ENCODE peak calls at places on chromosomes 16 and 17, in five cellular contexts. C is H1, G is H9, O is neuronal stem cell, Z is mesenchymal stem cell. A is an unnamed sample.
A peak's percentile ranks its signal among the peaks of the same experiment; 100 is the strongest.

GRCh38 chr17:8016632-8017424 is 14.4 kb downstream of the GUCY2D start:
- DNase-seq in C (peak; percentile 91), G (peak; percentile 92), O (peak; percentile 58), Z (peak; percentile 36), A (peak; percentile 40)

GRCh38 chr17:8022358-8023038 is 16.4 kb upstream of the ALOX15B start:
- DNase-seq in C (no peak), G (no peak), O (no peak), Z (peak; percentile 32), A (no peak)

GRCh38 chr16:67423634-67424575 is 7.0 kb upstream of the HSD11B2 start:
- DNase-seq in C (no peak), G (peak; percentile 73), O (no peak), Z (no peak), A (peak; percentile 87)

GRCh38 chr16:67517661-67518423 is 10.8 kb upstream of the RIPOR1 start:
- DNase-seq in C (no peak), G (no peak), O (no peak), Z (no peak), A (no peak)

GRCh38 chr17:70492368-70492767 is 323.0 kb downstream of the KCNJ2 start:
- DNase-seq in C (no peak), G (no peak), O (no peak), Z (no peak), A (no peak)

GRCh38 chr16:53773150-53773846 is 69.3 kb downstream of the FTO start:
- DNase-seq in C (no peak), G (no peak), O (peak; percentile 55), Z (peak; percentile 83), A (peak; percentile 65)

GRCh38 chr16:88977028-88977844 is at the start of gene CBFA2T3:
- DNase-seq in C (no peak), G (no peak), O (no peak), Z (peak; percentile 55), A (peak; percentile 46)

GRCh38 chr16:27722892-27723450 is 173.0 kb downstream of the KATNIP start:
- DNase-seq in C (no peak), G (no peak), O (no peak), Z (no peak), A (no peak)

GRCh38 chr16:77977336-77977735 is 45.0 kb upstream of the CLEC3A start:
- DNase-seq in C (no peak), G (no peak), O (no peak), Z (no peak), A (no peak)

GRCh38 chr17:83057793-83058477 is 21.5 kb upstream of the METRNL start:
- DNase-seq in C (no peak), G (no peak), O (no peak), Z (no peak), A (no peak)

GRCh38 chr17:55693244-55694216 is 29.1 kb downstream of the TMEM100 start:
- DNase-seq in C (no peak), G (no peak), O (no peak), Z (peak; percentile 96), A (peak; percentile 5)

GRCh38 chr17:27209316-27209715 is 84.6 kb upstream of the WSB1 start:
- DNase-seq in C (no peak), G (no peak), O (no peak), Z (no peak), A (no peak)

GRCh38 chr17:14307560-14308024 is 6.7 kb downstream of the HS3ST3B1 start:
- DNase-seq in C (no peak), G (peak; percentile 3), O (no peak), Z (peak; percentile 65), A (peak; percentile 39)

GRCh38 chr17:2372180-2372579 is 28.7 kb downstream of the MNT start:
- DNase-seq in C (no peak), G (no peak), O (no peak), Z (no peak), A (no peak)

GRCh38 chr16:66028505-66029216 is 337.8 kb upstream of the CDH5 start:
- DNase-seq in C (no peak), G (no peak), O (no peak), Z (peak; percentile 79), A (peak; percentile 44)

GRCh38 chr16:84055366-84055765 is 12.8 kb upstream of the SLC38A8 start:
- DNase-seq in C (no peak), G (no peak), O (no peak), Z (no peak), A (no peak)
- H3K27ac ChIP-seq in C (no peak overlapping the region), G (no peak overlapping the region), O (no peak overlapping the region), Z (no peak overlapping the region), A (no peak overlapping the region)

GRCh38 chr16:30163538-30163937 is 19.9 kb upstream of the CORO1A start:
- DNase-seq in C (no peak), G (no peak), O (no peak), Z (no peak), A (no peak)
- H2BK12ac ChIP-seq in C (no peak overlapping the region), G (no peak overlapping the region), O (no peak overlapping the region), Z (no peak overlapping the region), A (no peak overlapping the region)

GRCh38 chr16:8519643-8520042 is 70.7 kb downstream of the TMEM114 start:
- DNase-seq in C (no peak), G (no peak), O (no peak), Z (no peak), A (no peak)

GRCh38 chr16:8517280-8517679 is 73.0 kb downstream of the TMEM114 start:
- DNase-seq in C (no peak), G (no peak), O (no peak), Z (no peak), A (no peak)

GRCh38 chr16:8512941-8513624 is 77.2 kb downstream of the TMEM114 start:
- DNase-seq in C (no peak), G (no peak), O (no peak), Z (no peak), A (no peak)

GRCh38 chr16:8519179-8519578 is 71.1 kb downstream of the TMEM114 start:
- DNase-seq in C (no peak), G (no peak), O (no peak), Z (no peak), A (no peak)

DNA sequence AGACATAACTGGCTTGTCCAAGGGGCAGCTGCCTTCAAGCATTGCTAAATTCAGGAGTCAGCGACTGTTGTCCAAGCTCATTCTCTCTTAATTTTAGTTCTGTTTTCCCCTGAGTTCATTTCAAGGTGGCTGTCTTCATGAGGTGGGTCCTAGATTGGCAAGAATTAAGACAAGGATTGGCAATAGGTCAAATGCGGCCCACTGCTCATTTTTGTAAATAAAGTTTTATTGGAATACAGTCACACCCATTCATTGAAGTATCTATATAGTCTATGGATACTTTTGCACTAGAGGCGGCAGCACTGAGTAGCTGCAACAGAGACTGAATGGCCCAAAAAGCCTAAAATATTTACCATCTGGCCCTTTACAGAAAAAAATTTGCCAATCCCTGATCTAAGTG is 73.8 kb downstream of the TMEM114 start:
- DNase-seq in C (no peak), G (no peak), O (no peak), Z (no peak), A (no peak)
- H3K27ac ChIP-seq in C (no peak overlapping the region), G (no peak overlapping the region), O (no peak overlapping the region), Z (no peak overlapping the region), A (no peak overlapping the region)

GRCh38 chr16:86802013-86802412 is 223.7 kb downstream of the FOXL1 start:
- DNase-seq in C (no peak), G (no peak), O (no peak), Z (no peak), A (no peak)
- H2BK12ac ChIP-seq in C (no peak overlapping the region), G (no peak overlapping the region), O (no peak overlapping the region), Z (no peak overlapping the region), A (no peak overlapping the region)

GRCh38 chr17:557371-557770 is 157.3 kb downstream of the VPS53 start:
- DNase-seq in C (no peak), G (no peak), O (no peak), Z (peak; percentile 38), A (no peak)
- H3K27ac ChIP-seq in C (no peak overlapping the region), G (no peak overlapping the region), O (no peak overlapping the region), Z (no peak overlapping the region), A (no peak overlapping the region)

GRCh38 chr16:2082983-2083364 is 35.2 kb downstream of the TSC2 start:
- DNase-seq in C (no peak), G (no peak), O (no peak), Z (no peak), A (no peak)
- H2BK12ac ChIP-seq in C (no peak overlapping the region), G (no peak overlapping the region), O (peak overlapping the region; percentile 31), Z (no peak overlapping the region), A (no peak overlapping the region)

GRCh38 chr16:47613251-47613650 is 152.1 kb downstream of the PHKB start:
- DNase-seq in C (no peak), G (no peak), O (no peak), Z (peak; percentile 5), A (no peak)

GRCh38 chr16:47612711-47613110 is 151.6 kb downstream of the PHKB start:
- DNase-seq in C (no peak), G (no peak), O (no peak), Z (peak; percentile 21), A (no peak)

GRCh38 chr16:47622666-47623176 is 161.6 kb downstream of the PHKB start:
- DNase-seq in C (no peak), G (no peak), O (no peak), Z (no peak), A (no peak)

GRCh38 chr16:47611848-47612493 is 150.8 kb downstream of the PHKB start:
- DNase-seq in C (no peak), G (no peak), O (no peak), Z (no peak), A (no peak)

DNA sequence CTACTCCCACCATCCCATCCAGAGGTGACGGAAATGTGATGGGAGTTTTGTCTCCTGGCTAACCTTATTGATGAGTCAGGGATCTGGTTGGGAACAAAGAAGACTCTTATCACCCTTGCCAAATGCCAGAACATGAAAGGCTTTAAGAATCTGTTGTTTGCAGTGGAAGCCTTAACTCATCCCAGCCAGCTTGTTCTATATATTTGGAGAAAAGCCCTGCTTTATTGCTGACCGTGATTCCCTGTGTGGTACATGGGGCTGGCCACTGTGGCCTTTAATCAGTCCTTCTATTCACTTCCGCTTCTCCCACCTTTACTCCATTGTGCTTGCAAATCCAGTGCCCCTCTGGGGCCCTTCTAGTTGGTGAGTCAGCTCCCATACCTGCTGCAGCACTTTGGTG is 156.6 kb downstream of the PHKB start:
- DNase-seq in C (no peak), G (no peak), O (no peak), Z (no peak), A (no peak)
- H3K27ac ChIP-seq in C (no peak overlapping the region), G (no peak overlapping the region), O (peak overlapping the region; percentile 13), Z (no peak overlapping the region), A (no peak overlapping the region)